ENCODE peak calls at places on chromosomes 3 and 15, in nine cellular contexts. E, W, P, V, U, G, O, I and N are unnamed samples.

GRCh38 chr3:21751891-21752290 is 881 bp upstream of the ZNF385D start:
- DNase-seq in E (no peak), W (no peak), P (no peak), V (no peak), U (no peak), G (no peak), O (no peak), I (no peak), N (no peak)

GRCh38 chr3:191328963-191329653 is at the start of gene CCDC50:
- DNase-seq in E (peak; percentile 93), W (no peak), P (peak; percentile 64), V (peak; percentile 91), U (peak; percentile 80), G (peak; percentile 90), O (peak; percentile 93), I (peak; percentile 91), N (peak; percentile 94)

GRCh38 chr3:42133500-42134298 is 42.5 kb downstream of the TRAK1 start:
- DNase-seq in E (peak; percentile 62), W (no peak), P (no peak), V (no peak), U (no peak), G (no peak), O (no peak), I (no peak), N (no peak)

GRCh38 chr3:106030620-106030945 is 161.8 kb upstream of the CBLB start:
- DNase-seq in E (peak; percentile 38), W (no peak), P (peak; percentile 57), V (no peak), U (peak; percentile 67), G (no peak), O (no peak), I (no peak), N (no peak)

GRCh38 chr3:33146791-33147445 is 33.1 kb downstream of the CRTAP start:
- DNase-seq in E (peak; percentile 72), W (no peak), P (no peak), V (no peak), U (peak; percentile 70), G (no peak), O (no peak), I (no peak), N (no peak)

GRCh38 chr15:33098082-33099058 is 96.1 kb downstream of the FMN1 start:
- DNase-seq in E (peak; percentile 88), W (no peak), P (peak; percentile 48), V (no peak), U (peak; percentile 91), G (no peak), O (no peak), I (no peak), N (no peak)

GRCh38 chr3:178193846-178194245 is 342.4 kb upstream of the KCNMB2 start:
- DNase-seq in E (no peak), W (no peak), P (no peak), V (no peak), U (no peak), G (no peak), O (no peak), I (no peak), N (no peak)

GRCh38 chr3:23671901-23672589 is 133.7 kb upstream of the UBE2E1 start:
- DNase-seq in E (no peak), W (no peak), P (peak; percentile 89), V (peak; percentile 49), U (peak; percentile 35), G (no peak), O (peak; percentile 56), I (peak; percentile 25), N (no peak)

GRCh38 chr3:10289785-10290355 is 2.9 kb downstream of the GHRL start:
- DNase-seq in E (no peak), W (no peak), P (no peak), V (no peak), U (no peak), G (no peak), O (no peak), I (no peak), N (no peak)

GRCh38 chr3:171181907-171182690 is 155.6 kb upstream of the SLC2A2 start:
- DNase-seq in E (no peak), W (no peak), P (no peak), V (no peak), U (peak; percentile 90), G (no peak), O (no peak), I (no peak), N (peak; percentile 77)

GRCh38 chr15:73015493-73015892 is 36.8 kb upstream of the NEO1 start:
- DNase-seq in E (no peak), W (no peak), P (no peak), V (no peak), U (no peak), G (no peak), O (no peak), I (no peak), N (no peak)

GRCh38 chr3:150309557-150309956 is 98.5 kb upstream of the TSC22D2 start:
- DNase-seq in E (no peak), W (no peak), P (no peak), V (no peak), U (peak; percentile 80), G (no peak), O (no peak), I (no peak), N (no peak)

GRCh38 chr15:51227967-51228783 is 110.2 kb downstream of the CYP19A1 start:
- DNase-seq in E (peak; percentile 88), W (peak; percentile 54), P (peak; percentile 53), V (no peak), U (peak; percentile 89), G (no peak), O (no peak), I (peak; percentile 19), N (peak; percentile 64)

GRCh38 chr15:78968539-78969271 is 23.9 kb upstream of the CTSH start:
- DNase-seq in E (no peak), W (no peak), P (peak; percentile 72), V (no peak), U (no peak), G (no peak), O (no peak), I (no peak), N (no peak)

GRCh38 chr3:63086190-63086589 is 191.9 kb upstream of the SYNPR start:
- DNase-seq in E (no peak), W (no peak), P (no peak), V (no peak), U (no peak), G (no peak), O (no peak), I (no peak), N (no peak)

DNA sequence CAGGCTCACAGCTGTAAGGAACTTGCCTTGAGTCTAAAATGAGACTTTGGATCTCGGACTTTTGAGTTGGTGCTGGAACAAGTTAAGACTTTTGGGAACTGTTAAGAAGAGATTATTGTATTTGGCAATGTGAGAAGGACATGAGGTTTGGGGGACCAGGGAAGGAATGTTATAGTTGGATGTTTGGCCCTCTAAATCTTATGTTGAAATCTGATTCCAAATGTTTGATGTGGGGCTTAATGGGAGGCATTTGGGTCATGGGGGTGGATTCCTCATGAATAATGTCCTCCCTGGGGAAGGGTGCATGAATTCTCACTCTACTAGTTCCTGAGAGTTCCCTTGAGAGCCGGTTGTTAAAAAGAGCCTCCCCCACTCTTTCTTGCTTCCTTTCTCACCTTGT is 18.5 kb upstream of the CHCHD6 start:
- DNase-seq in E (no peak), W (no peak), P (no peak), V (no peak), U (peak; percentile 20), G (no peak), O (no peak), I (no peak), N (no peak)
- H3K27ac ChIP-seq in E (peak overlapping the region; percentile 20), W (no peak overlapping the region), P (no peak overlapping the region), V (no peak overlapping the region), U (no peak overlapping the region), G (no peak overlapping the region), O (no peak overlapping the region), I (no peak overlapping the region), N (no peak overlapping the region)

DNA sequence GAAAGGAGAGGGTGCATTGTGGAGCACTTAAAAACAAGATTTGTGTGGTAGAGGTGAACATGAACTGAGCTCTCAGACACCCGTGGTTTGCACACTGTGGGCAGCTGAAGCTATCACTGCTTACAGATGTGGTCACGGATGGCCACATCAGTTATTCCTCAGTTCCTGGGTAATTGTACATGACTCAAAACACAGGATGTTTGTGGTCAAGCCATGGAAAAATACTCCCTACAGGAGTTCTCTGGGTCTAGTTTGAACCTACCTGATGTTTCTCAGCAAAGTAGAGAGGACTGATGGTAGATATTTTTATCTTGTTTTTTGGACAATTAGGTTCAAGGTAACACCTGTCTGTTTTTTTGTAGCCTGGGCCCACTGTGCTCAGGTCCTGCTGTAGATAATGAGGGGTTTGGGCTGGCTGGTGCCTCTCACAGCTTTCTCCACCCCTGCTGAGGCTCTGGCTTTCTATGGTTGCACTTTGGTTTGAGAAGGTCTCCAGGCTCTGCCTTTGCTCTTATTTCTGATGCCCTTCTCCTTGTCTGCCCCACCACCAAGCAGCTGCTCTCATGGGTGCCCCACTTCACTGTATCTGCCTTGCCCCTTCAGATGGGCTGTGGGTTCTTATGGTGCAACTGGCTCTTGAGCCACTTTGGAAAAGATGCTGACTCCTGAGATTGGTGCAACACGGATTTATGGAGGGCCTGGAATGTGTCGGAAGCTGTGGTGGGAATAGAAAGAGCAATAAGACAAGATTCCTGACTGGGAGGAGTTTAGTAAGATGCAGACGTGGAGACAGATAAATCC is 40.1 kb downstream of the CDCP1 start:
- DNase-seq in E (peak; percentile 93), W (peak; percentile 73), P (no peak), V (no peak), U (peak; percentile 96), G (no peak), O (no peak), I (no peak), N (no peak)
- H3K4me1 ChIP-seq in E (peaks cover 25% of the 10 kb centered on the region), W (peaks cover 63% of the 10 kb centered on the region), P (no peaks in the 10 kb centered on the region), V (peaks cover 7% of the 10 kb centered on the region), U (peaks cover 18% of the 10 kb centered on the region), G (no peaks in the 10 kb centered on the region), O (no peaks in the 10 kb centered on the region), I (no peaks in the 10 kb centered on the region), N (no peaks in the 10 kb centered on the region)

DNA sequence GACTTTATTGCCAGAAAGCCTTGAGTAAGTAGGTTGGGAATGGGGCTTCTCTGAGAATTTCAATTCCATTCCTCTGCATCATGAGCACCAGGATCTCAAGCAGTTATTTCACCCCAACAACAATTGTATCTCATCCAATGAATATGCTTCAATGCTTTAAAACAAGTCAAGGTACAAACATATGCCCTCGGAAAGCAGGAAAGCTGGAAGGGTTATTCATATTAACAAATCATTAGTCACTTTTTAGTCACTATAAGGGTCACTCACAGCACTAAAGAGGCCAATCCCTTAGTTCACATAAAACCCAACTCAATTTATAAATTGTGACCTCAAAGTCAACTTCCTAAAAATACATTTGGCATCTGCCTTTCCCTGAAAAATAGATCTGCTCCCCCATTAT is 16.2 kb downstream of the MB21D2 start:
- DNase-seq in E (no peak), W (no peak), P (peak; percentile 98), V (no peak), U (peak; percentile 99), G (no peak), O (no peak), I (no peak), N (no peak)
- H3K27ac ChIP-seq in E (peak overlapping the region; percentile 90), W (no peak overlapping the region), P (peak overlapping the region; percentile 87), V (no peak overlapping the region), U (peak overlapping the region; percentile 86), G (no peak overlapping the region), O (no peak overlapping the region), I (no peak overlapping the region), N (no peak overlapping the region)

GRCh38 chr3:75176886-75177285 is 487.2 kb upstream of the FRG2C start:
- DNase-seq in E (no peak), W (no peak), P (no peak), V (no peak), U (no peak), G (no peak), O (no peak), I (no peak), N (no peak)

GRCh38 chr3:75180235-75180944 is 483.7 kb upstream of the FRG2C start:
- DNase-seq in E (no peak), W (no peak), P (no peak), V (no peak), U (no peak), G (no peak), O (no peak), I (no peak), N (no peak)

GRCh38 chr3:75180945-75181298 is 483.2 kb upstream of the FRG2C start:
- DNase-seq in E (no peak), W (no peak), P (no peak), V (no peak), U (no peak), G (no peak), O (no peak), I (no peak), N (no peak)
- H3K4me1 ChIP-seq in E (no peaks in the 10 kb centered on the region), W (no peaks in the 10 kb centered on the region), P (no peaks in the 10 kb centered on the region), V (no peaks in the 10 kb centered on the region), U (no peaks in the 10 kb centered on the region), G (no peaks in the 10 kb centered on the region), O (no peaks in the 10 kb centered on the region), I (no peaks in the 10 kb centered on the region), N (no peaks in the 10 kb centered on the region)